ENCODE peak calls at places on chromosomes 4 and X, in nine cellular contexts. Q, N, T, M, K, C, H, J and U are unnamed samples.

GRCh38 chrX:20412871-20413486 is 146.3 kb upstream of the RPS6KA3 start:
- DNase-seq in Q (no peak), M (no peak), J (no peak), C (no peak), K (no peak), N (no peak), T (no peak), H (no peak), U (no peak)

GRCh38 chrX:119391279-119391678 is 7.9 kb upstream of the SLC25A43 start:
- DNase-seq in C (no peak), J (no peak), K (no peak), M (peak; percentile 35), H (no peak), Q (no peak), N (no peak), T (no peak), U (no peak)

GRCh38 chrX:20499763-20500162 is 233.1 kb upstream of the RPS6KA3 start:
- DNase-seq in N (no peak), T (no peak), Q (peak; percentile 23), K (no peak), H (no peak), J (no peak), M (no peak), C (no peak), U (no peak)

GRCh38 chrX:10769165-10769564 is 148.8 kb upstream of the MID1 start:
- DNase-seq in J (no peak), T (peak; percentile 47), K (peak; percentile 34), H (peak; percentile 22), Q (peak; percentile 73), C (no peak), N (no peak), M (peak; percentile 9), U (peak; percentile 33)

GRCh38 chr4:7390366-7390765 is 44.4 kb downstream of the PSAPL1 start:
- DNase-seq in J (no peak), M (no peak), K (no peak), Q (no peak), H (no peak), T (no peak), C (no peak), N (peak; percentile 77), U (no peak)

GRCh38 chr4:140096483-140096861 is 57.5 kb downstream of the MAML3 start:
- DNase-seq in M (no peak), J (no peak), Q (no peak), C (no peak), N (no peak), K (no peak), H (no peak), T (no peak), U (no peak)

GRCh38 chr4:184269879-184270430 is 52.3 kb upstream of the ENPP6 start:
- DNase-seq in J (no peak), N (no peak), C (no peak), M (no peak), Q (no peak), T (no peak), K (no peak), H (no peak), U (no peak)

GRCh38 chr4:38203609-38204008 is 243.4 kb downstream of the PTTG2 start:
- DNase-seq in Q (no peak), M (no peak), H (no peak), J (no peak), K (no peak), C (no peak), N (peak; percentile 18), T (no peak), U (no peak)

GRCh38 chr4:176642472-176642871 is 150.2 kb downstream of the VEGFC start:
- DNase-seq in H (no peak), M (no peak), N (no peak), C (no peak), K (no peak), Q (no peak), T (no peak), J (no peak), U (no peak)

GRCh38 chrX:37302569-37302968 is 46.6 kb upstream of the PRRG1 start:
- DNase-seq in Q (no peak), K (peak; percentile 2), C (no peak), N (no peak), J (peak; percentile 5), H (peak; percentile 1), T (no peak), M (peak; percentile 9), U (peak; percentile 50)